ENCODE peak calls at places on chromosomes 6 and 20, in six cellular contexts. H, Z, F, N, W and X are unnamed samples.

GRCh38 chr6:83417880-83418663 is 12.8 kb downstream of the ME1 start:
- DNase-seq in Z (peak; percentile 59), H (peak; percentile 10), F (peak; percentile 74), W (peak; percentile 67), N (peak; percentile 51), X (peak; percentile 35)

GRCh38 chr6:70669133-70669532 is 1.4 kb downstream of the SMAP1 start:
- DNase-seq in F (peak; percentile 52), H (peak; percentile 8), Z (no peak), W (peak; percentile 68), N (no peak), X (no peak)

GRCh38 chr20:38857703-38858102 is 52.2 kb downstream of the PPP1R16B start:
- DNase-seq in H (no peak), F (no peak), Z (no peak), N (no peak), W (no peak), X (no peak)

GRCh38 chr20:50274570-50275430 is 84.2 kb downstream of the CEBPB start:
- DNase-seq in N (no peak), W (no peak), Z (no peak), H (no peak), F (no peak), X (no peak)

GRCh38 chr6:139520321-139520768 is 145.9 kb upstream of the CITED2 start:
- DNase-seq in H (no peak), N (no peak), F (no peak), W (peak; percentile 41), Z (no peak), X (no peak)

GRCh38 chr20:58702859-58703648 is 10.5 kb downstream of the NPEPL1 start:
- DNase-seq in N (no peak), H (no peak), F (no peak), W (no peak), Z (no peak), X (no peak)

GRCh38 chr6:52596371-52597028 is 19.6 kb upstream of the TRAM2 start:
- DNase-seq in F (no peak), Z (no peak), H (peak; percentile 33), N (no peak), W (no peak), X (no peak)

GRCh38 chr20:1338096-1338495 is 9.2 kb upstream of the SDCBP2 start:
- DNase-seq in N (no peak), W (no peak), F (no peak), H (no peak), Z (no peak), X (no peak)

GRCh38 chr20:46088409-46089075 is 1.2 kb downstream of the NCOA5 start:
- DNase-seq in H (peak; percentile 61), W (peak; percentile 68), Z (peak; percentile 45), F (peak; percentile 28), N (peak; percentile 26), X (no peak)

GRCh38 chr6:1596088-1596852 is 13.4 kb upstream of the FOXC1 start:
- DNase-seq in Z (peak; percentile 47), F (peak; percentile 80), H (peak; percentile 54), N (peak; percentile 80), W (peak; percentile 66), X (no peak)

GRCh38 chr6:163831736-163832135 is 417.2 kb downstream of the QKI start:
- DNase-seq in F (no peak), W (no peak), Z (no peak), H (no peak), N (no peak), X (no peak)

GRCh38 chr20:56520180-56520579 is 4.4 kb upstream of the FAM209A start:
- DNase-seq in H (no peak), W (no peak), F (no peak), N (no peak), Z (no peak), X (no peak)

GRCh38 chr20:63325021-63325471 is 32.1 kb downstream of the COL20A1 start:
- DNase-seq in N (no peak), F (no peak), H (no peak), Z (no peak), W (no peak), X (no peak)

GRCh38 chr6:166707045-166707444 is 80.0 kb upstream of the RPS6KA2 start:
- DNase-seq in F (peak; percentile 76), N (peak; percentile 77), W (peak; percentile 65), Z (no peak), H (no peak), X (no peak)

GRCh38 chr6:41784581-41785171 is 2.8 kb upstream of the TOMM6 start:
- DNase-seq in N (no peak), F (no peak), H (peak; percentile 27), Z (no peak), W (no peak), X (no peak)

GRCh38 chr6:158431560-158431959 is 119.3 kb downstream of the TULP4 start:
- DNase-seq in Z (no peak), W (no peak), H (no peak), F (no peak), N (no peak), X (no peak)

GRCh38 chr20:33659341-33660034 is 2.6 kb upstream of the C20orf144 start:
- DNase-seq in N (no peak), H (no peak), Z (no peak), W (no peak), F (no peak), X (no peak)

GRCh38 chr20:17863577-17864292 is 104.9 kb downstream of the SNX5 start:
- DNase-seq in N (no peak), F (peak; percentile 88), W (no peak), Z (no peak), H (no peak), X (no peak)

GRCh38 chr20:53070714-53071392 is 98.7 kb downstream of the TSHZ2 start:
- DNase-seq in N (peak; percentile 9), Z (no peak), H (peak; percentile 55), F (no peak), W (no peak), X (no peak)

GRCh38 chr20:37880726-37881591 is 22.0 kb upstream of the VSTM2L start:
- DNase-seq in F (peak; percentile 40), W (peak; percentile 66), H (no peak), N (no peak), Z (no peak), X (no peak)

GRCh38 chr6:133187657-133188453 is 53.3 kb upstream of the EYA4 start:
- DNase-seq in H (no peak), W (peak; percentile 13), N (no peak), F (no peak), Z (no peak), X (no peak)

GRCh38 chr6:51330971-51331370 is 512.3 kb downstream of the TFAP2B start:
- DNase-seq in Z (no peak), H (no peak), F (no peak), N (peak; percentile 22), W (no peak), X (no peak)

GRCh38 chr6:11202513-11203305 is 29.8 kb downstream of the NEDD9 start:
- DNase-seq in F (no peak), W (no peak), Z (no peak), H (no peak), N (peak; percentile 70), X (no peak)

GRCh38 chr20:59123011-59123676 is 40.5 kb upstream of the ZNF831 start:
- DNase-seq in H (peak; percentile 88), W (no peak), F (no peak), Z (no peak), N (no peak), X (no peak)

GRCh38 chr6:123592426-123592825 is 44.3 kb downstream of the TRDN start:
- DNase-seq in H (no peak), N (no peak), W (no peak), F (no peak), Z (no peak), X (no peak)

GRCh38 chr6:109772961-109773431 is 81.9 kb downstream of the FIG4 start:
- DNase-seq in H (no peak), F (no peak), Z (no peak), N (no peak), W (peak; percentile 12), X (no peak)

GRCh38 chr20:43727980-43728590 is 1.3 kb upstream of the GTSF1L start:
- DNase-seq in W (peak; percentile 63), H (peak; percentile 88), Z (peak; percentile 87), N (no peak), F (no peak), X (no peak)

GRCh38 chr20:62489186-62489939 is 13.6 kb upstream of the GATA5 start:
- DNase-seq in F (peak; percentile 84), W (peak; percentile 77), H (no peak), Z (no peak), N (no peak), X (no peak)

DNA sequence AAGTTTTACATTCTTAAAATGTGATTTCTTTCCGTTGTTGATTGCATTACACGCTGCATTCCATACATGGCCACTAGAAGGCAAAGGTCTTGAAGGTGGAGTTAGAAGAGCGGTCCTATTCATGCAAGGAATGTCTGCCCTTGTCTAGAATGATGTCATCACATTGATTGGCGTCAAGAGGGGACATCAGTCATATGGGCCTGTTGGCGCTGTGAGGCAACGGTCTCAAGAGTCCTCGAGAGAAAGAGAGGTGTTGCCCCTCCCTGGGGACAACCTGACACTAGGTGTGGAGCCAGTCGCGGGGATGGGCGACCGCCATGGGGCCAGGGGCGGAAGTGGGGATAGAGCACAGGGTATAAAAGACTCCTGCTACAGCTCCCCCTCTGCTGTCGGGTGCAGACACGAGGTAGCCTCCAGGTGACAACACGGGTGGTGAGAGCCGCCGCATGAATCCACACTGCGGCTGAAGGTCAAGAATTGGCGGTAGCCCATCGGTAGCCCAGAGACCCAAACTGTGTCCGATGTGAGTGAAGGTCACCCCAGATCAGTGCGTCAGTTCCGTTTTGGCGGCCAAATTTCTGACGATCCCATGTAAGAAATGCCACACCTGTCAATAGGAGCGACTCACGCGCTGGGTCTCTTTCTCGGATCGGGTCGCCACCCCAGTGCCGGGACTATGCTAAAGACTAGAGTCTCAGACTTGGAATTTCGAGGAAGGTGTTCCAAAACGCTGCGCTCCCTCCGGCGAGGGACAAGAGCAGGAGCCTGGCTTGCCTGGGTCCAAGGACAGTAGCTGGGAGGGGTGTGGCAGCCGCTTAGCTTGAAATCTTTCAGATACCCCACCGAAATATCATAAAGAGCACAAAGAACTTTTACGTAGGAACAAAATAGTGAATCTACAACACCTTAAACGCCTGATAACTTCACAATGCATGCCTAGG is 93.2 kb upstream of the ZNF184 start:
- DNase-seq in W (no peak), H (no peak), N (peak; percentile 73), Z (no peak), F (peak; percentile 67), X (no peak)
- H3K4me3 ChIP-seq in W (no peak overlapping the region), H (no peak overlapping the region), N (peak overlapping the region; percentile 66), Z (no peak overlapping the region), F (peak overlapping the region; percentile 33), X (no peak overlapping the region)

GRCh38 chr6:127191716-127192115 is 73.2 kb downstream of the RSPO3 start:
- DNase-seq in W (no peak), Z (no peak), F (no peak), N (no peak), H (no peak), X (no peak)
- TF ChIP-seq EZH2phosphoT487 in W (no peak), Z (no peak), F (no peak), N (no peak), H (no peak), X (no peak)

GRCh38 chr20:41136336-41136694 is 1.0 kb upstream of the PLCG1 start:
- DNase-seq in Z (no peak), F (no peak), W (no peak), N (no peak), H (no peak), X (no peak)
- H3K4me3 ChIP-seq in Z (peak overlapping the region; percentile 78), F (peak overlapping the region; percentile 2), W (peak overlapping the region; percentile 92), N (peak overlapping the region; percentile 87), H (peak overlapping the region; percentile 74), X (peak overlapping the region; percentile 79)

DNA sequence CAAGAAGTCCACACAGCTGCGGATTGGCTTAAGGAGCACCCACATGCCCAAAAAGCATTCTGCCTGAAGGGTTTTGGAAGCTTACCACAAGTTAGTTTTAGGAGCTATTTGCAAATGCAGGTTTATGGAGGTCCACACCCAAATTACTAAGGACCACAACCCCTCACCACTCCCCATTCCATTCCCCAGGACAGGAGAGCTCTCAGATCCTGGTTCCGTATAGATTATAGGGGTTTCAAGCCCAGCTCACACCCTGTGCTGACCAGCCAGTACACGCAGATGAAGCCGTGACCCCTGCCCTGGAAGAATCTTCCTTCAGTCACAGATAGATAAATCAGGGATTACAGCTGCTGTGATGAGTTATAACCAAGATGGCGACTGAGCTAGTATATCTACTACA is 24.4 kb upstream of the PXDC1 start:
- DNase-seq in N (no peak), Z (no peak), W (no peak), F (no peak), H (no peak), X (no peak)
- TF ChIP-seq EZH2phosphoT487 in N (no peak), Z (no peak), W (no peak), F (no peak), H (no peak), X (no peak)